ENCODE peak calls at places on chromosome 4, in six cellular contexts. One of them, this sample, is unnamed.

GRCh38 chr4:66357316-66357715 is 687.0 kb upstream of the EPHA5 start:
- DNase-seq in CD4-positive, alpha-beta T cell: no peak
- DNase-seq in EL: peak
- DNase-seq in IMR-90: peak
- DNase-seq in astrocyte of the cerebellum: peak
- DNase-seq in coronary artery: no peak
- DNase-seq in this sample: no peak

GRCh38 chr4:94156816-94157215 is 50.8 kb upstream of the SMARCAD1 start:
- DNase-seq in astrocyte of the cerebellum: no peak
- DNase-seq in CD4-positive, alpha-beta T cell: no peak
- DNase-seq in IMR-90: no peak
- DNase-seq in EL: no peak
- DNase-seq in coronary artery: no peak
- DNase-seq in this sample: no peak

GRCh38 chr4:8395504-8395903 is 45.0 kb downstream of the ACOX3 start:
- DNase-seq in IMR-90: no peak
- DNase-seq in CD4-positive, alpha-beta T cell: no peak
- DNase-seq in EL: no peak
- DNase-seq in coronary artery: no peak
- DNase-seq in astrocyte of the cerebellum: no peak
- DNase-seq in this sample: no peak

GRCh38 chr4:94039226-94039625 is 168.4 kb upstream of the SMARCAD1 start:
- DNase-seq in CD4-positive, alpha-beta T cell: no peak
- DNase-seq in astrocyte of the cerebellum: no peak
- DNase-seq in IMR-90: no peak
- DNase-seq in EL: no peak
- DNase-seq in coronary artery: no peak
- DNase-seq in this sample: no peak

GRCh38 chr4:28788929-28789490 is 1928.4 kb downstream of the STIM2 start:
- DNase-seq in coronary artery: no peak
- DNase-seq in IMR-90: no peak
- DNase-seq in EL: no peak
- DNase-seq in astrocyte of the cerebellum: no peak
- DNase-seq in CD4-positive, alpha-beta T cell: no peak
- DNase-seq in this sample: no peak

GRCh38 chr4:118904935-118905334 is 16.3 kb downstream of the SYNPO2 start:
- DNase-seq in coronary artery: no peak
- DNase-seq in astrocyte of the cerebellum: no peak
- DNase-seq in EL: no peak
- DNase-seq in CD4-positive, alpha-beta T cell: no peak
- DNase-seq in IMR-90: peak
- DNase-seq in this sample: no peak

GRCh38 chr4:4714330-4714729 is 145.1 kb upstream of the MSX1 start:
- DNase-seq in coronary artery: no peak
- DNase-seq in EL: peak
- DNase-seq in CD4-positive, alpha-beta T cell: no peak
- DNase-seq in astrocyte of the cerebellum: no peak
- DNase-seq in IMR-90: peak
- DNase-seq in this sample: peak

GRCh38 chr4:93730760-93731159 is 97.8 kb upstream of the ATOH1 start:
- DNase-seq in IMR-90: no peak
- DNase-seq in astrocyte of the cerebellum: no peak
- DNase-seq in CD4-positive, alpha-beta T cell: no peak
- DNase-seq in coronary artery: no peak
- DNase-seq in EL: no peak
- DNase-seq in this sample: no peak

GRCh38 chr4:101400096-101400495 is 52.8 kb upstream of the PPP3CA start:
- DNase-seq in IMR-90: peak
- DNase-seq in CD4-positive, alpha-beta T cell: no peak
- DNase-seq in coronary artery: no peak
- DNase-seq in astrocyte of the cerebellum: peak
- DNase-seq in EL: peak
- DNase-seq in this sample: peak

GRCh38 chr4:126916626-126917140 is 716.1 kb upstream of the INTU start:
- DNase-seq in CD4-positive, alpha-beta T cell: no peak
- DNase-seq in IMR-90: peak
- DNase-seq in EL: peak
- DNase-seq in coronary artery: no peak
- DNase-seq in astrocyte of the cerebellum: peak
- DNase-seq in this sample: no peak

GRCh38 chr4:143514432-143514831 is 930 bp downstream of the SMARCA5 start:
- DNase-seq in coronary artery: peak
- DNase-seq in CD4-positive, alpha-beta T cell: no peak
- DNase-seq in EL: peak
- DNase-seq in astrocyte of the cerebellum: peak
- DNase-seq in IMR-90: peak
- DNase-seq in this sample: peak

GRCh38 chr4:32488690-32489089 is 1768.5 kb downstream of the PCDH7 start:
- DNase-seq in EL: no peak
- DNase-seq in IMR-90: no peak
- DNase-seq in CD4-positive, alpha-beta T cell: no peak
- DNase-seq in coronary artery: no peak
- DNase-seq in astrocyte of the cerebellum: no peak
- DNase-seq in this sample: peak

GRCh38 chr4:26173619-26174018 is 147.2 kb upstream of the RBPJ start:
- DNase-seq in coronary artery: no peak
- DNase-seq in IMR-90: peak
- DNase-seq in EL: no peak
- DNase-seq in astrocyte of the cerebellum: no peak
- DNase-seq in CD4-positive, alpha-beta T cell: no peak
- DNase-seq in this sample: no peak

GRCh38 chr4:95388911-95389310 is 159.9 kb downstream of the UNC5C start:
- DNase-seq in IMR-90: no peak
- DNase-seq in coronary artery: no peak
- DNase-seq in astrocyte of the cerebellum: peak
- DNase-seq in EL: no peak
- DNase-seq in CD4-positive, alpha-beta T cell: no peak
- DNase-seq in this sample: no peak

GRCh38 chr4:76090241-76090691 is 15.8 kb downstream of the ART3 start:
- DNase-seq in EL: peak
- DNase-seq in astrocyte of the cerebellum: no peak
- DNase-seq in IMR-90: peak
- DNase-seq in coronary artery: no peak
- DNase-seq in CD4-positive, alpha-beta T cell: no peak
- DNase-seq in this sample: peak

GRCh38 chr4:2436301-2436700 is 17.5 kb downstream of the CFAP99 start:
- DNase-seq in IMR-90: no peak
- DNase-seq in CD4-positive, alpha-beta T cell: no peak
- DNase-seq in coronary artery: no peak
- DNase-seq in EL: no peak
- DNase-seq in astrocyte of the cerebellum: no peak
- DNase-seq in this sample: no peak

GRCh38 chr4:188665466-188665865 is 526.2 kb downstream of the TRIML1 start:
- DNase-seq in CD4-positive, alpha-beta T cell: no peak
- DNase-seq in coronary artery: no peak
- DNase-seq in astrocyte of the cerebellum: no peak
- DNase-seq in EL: no peak
- DNase-seq in IMR-90: no peak
- DNase-seq in this sample: no peak

GRCh38 chr4:34464196-34464595 is 1780.1 kb downstream of the ARAP2 start:
- DNase-seq in coronary artery: no peak
- DNase-seq in CD4-positive, alpha-beta T cell: no peak
- DNase-seq in IMR-90: no peak
- DNase-seq in astrocyte of the cerebellum: no peak
- DNase-seq in EL: no peak
- DNase-seq in this sample: no peak

GRCh38 chr4:72302981-72303704 is 265.9 kb downstream of the ADAMTS3 start:
- DNase-seq in EL: peak
- DNase-seq in IMR-90: peak
- DNase-seq in astrocyte of the cerebellum: no peak
- DNase-seq in coronary artery: no peak
- DNase-seq in CD4-positive, alpha-beta T cell: peak
- DNase-seq in this sample: no peak

GRCh38 chr4:76515975-76516853 is 81.2 kb downstream of the SHROOM3 start:
- DNase-seq in IMR-90: no peak
- DNase-seq in coronary artery: no peak
- DNase-seq in astrocyte of the cerebellum: no peak
- DNase-seq in EL: no peak
- DNase-seq in CD4-positive, alpha-beta T cell: no peak
- DNase-seq in this sample: no peak